ENCODE peak calls at places on chromosome 3, in six cellular contexts. N is heart left ventricle; Z is HTR-8/SVneo; X is HT1080; Q is activated T-cell treated with anti-CD3 and anti-CD28 coated beads, Interleukin-2, amount 50 U/mL, for 24 hours; V is stomach. D is an unnamed sample.

GRCh38 chr3:72692959-72693518 is 155.2 kb downstream of the SHQ1 start:
- DNase-seq in Z (no peak), V (no peak), Q (no peak), N (no peak), X (no peak), D (no peak)

GRCh38 chr3:193905993-193906396 is 230.0 kb upstream of the HES1 start:
- DNase-seq in Q (no peak), V (no peak), X (peak; percentile 68), Z (no peak), N (peak; percentile 58), D (no peak)

GRCh38 chr3:51970606-51971300 is 3.1 kb downstream of the ABHD14B start:
- DNase-seq in Z (no peak), N (no peak), Q (no peak), V (peak; percentile 60), X (no peak), D (no peak)

GRCh38 chr3:11580645-11581044 is 63.1 kb downstream of the VGLL4 start:
- DNase-seq in Z (no peak), X (no peak), V (no peak), N (no peak), Q (no peak), D (no peak)

GRCh38 chr3:56858331-56858730 is 56.6 kb upstream of the ARHGEF3 start:
- DNase-seq in V (no peak), X (no peak), Z (no peak), N (no peak), Q (no peak), D (no peak)

GRCh38 chr3:152671998-152672649 is 162.8 kb upstream of the P2RY1 start:
- DNase-seq in Q (no peak), N (no peak), V (no peak), Z (no peak), X (no peak), D (no peak)

GRCh38 chr3:197908957-197909701 is 40.9 kb upstream of the RPL35A start:
- DNase-seq in X (no peak), Z (no peak), V (no peak), N (no peak), Q (no peak), D (no peak)

GRCh38 chr3:10263549-10264363 is 15.5 kb downstream of the TATDN2 start:
- DNase-seq in X (no peak), N (no peak), Q (peak; percentile 74), V (no peak), Z (no peak), D (peak; percentile 65)

GRCh38 chr3:87761341-87761740 is 297.5 kb downstream of the CGGBP1 start:
- DNase-seq in N (no peak), V (no peak), Z (no peak), X (no peak), Q (no peak), D (no peak)

GRCh38 chr3:157477441-157477840 is 25.8 kb downstream of the VEPH1 start:
- DNase-seq in N (no peak), V (no peak), Z (no peak), X (peak; percentile 51), Q (no peak), D (no peak)

GRCh38 chr3:195896361-195897080 is 11.8 kb downstream of the TNK2 start:
- DNase-seq in Q (no peak), N (peak; percentile 75), Z (peak; percentile 53), V (no peak), X (peak; percentile 94), D (peak; percentile 63)

GRCh38 chr3:179071161-179071568 is 444 bp downstream of the ZMAT3 start:
- DNase-seq in V (no peak), Q (no peak), X (peak; percentile 63), Z (peak; percentile 22), N (no peak), D (peak; percentile 25)

GRCh38 chr3:40677749-40678148 is 153.0 kb downstream of the ZNF621 start:
- DNase-seq in Q (no peak), X (no peak), V (no peak), Z (no peak), N (no peak), D (no peak)

GRCh38 chr3:11568503-11569155 is 75.1 kb downstream of the VGLL4 start:
- DNase-seq in N (peak; percentile 82), Q (peak; percentile 13), X (peak; percentile 98), V (no peak), Z (peak; percentile 82), D (peak; percentile 95)

GRCh38 chr3:127680790-127681189 is 8.0 kb downstream of the ABTB1 start:
- DNase-seq in V (peak; percentile 20), N (no peak), Q (no peak), Z (no peak), X (no peak), D (no peak)

GRCh38 chr3:185716436-185717090 is 108.3 kb downstream of the IGF2BP2 start:
- DNase-seq in Z (no peak), N (no peak), V (no peak), Q (no peak), X (peak; percentile 45), D (no peak)

GRCh38 chr3:87200059-87200458 is 27.1 kb upstream of the CHMP2B start:
- DNase-seq in X (no peak), N (no peak), Q (no peak), V (no peak), Z (no peak), D (no peak)

GRCh38 chr3:59268170-59268569 is 218.3 kb upstream of the CFAP20DC start:
- DNase-seq in N (no peak), V (no peak), X (no peak), Q (no peak), Z (no peak), D (peak; percentile 33)

GRCh38 chr3:13480340-13481318 is 523 bp downstream of the HDAC11 start:
- DNase-seq in X (no peak), Q (no peak), N (peak; percentile 47), Z (peak; percentile 41), V (no peak), D (no peak)

GRCh38 chr3:113685956-113686721 is 10.3 kb downstream of the USF3 start:
- DNase-seq in N (no peak), Q (no peak), Z (no peak), V (no peak), X (no peak), D (peak; percentile 25)

GRCh38 chr3:194318511-194319161 is 32.5 kb downstream of the CPN2 start:
- DNase-seq in N (no peak), Z (no peak), V (no peak), Q (no peak), X (no peak), D (no peak)

GRCh38 chr3:45124379-45124778 is 21.8 kb downstream of the CDCP1 start:
- DNase-seq in N (no peak), X (peak; percentile 97), Z (peak; percentile 60), V (no peak), Q (no peak), D (peak; percentile 53)

GRCh38 chr3:143888846-143889245 is 40.6 kb upstream of the SLC9A9 start:
- DNase-seq in Z (no peak), X (no peak), V (no peak), Q (no peak), N (no peak), D (no peak)